ENCODE peak calls at places on chromosomes 6 and 20, in nine cellular contexts. One of them, this sample, is unnamed.

GRCh38 chr6:125002090-125002741 is 40.0 kb downstream of the RNF217 start:
- DNase-seq in Panc1: no peak
- DNase-seq in prostate gland: no peak
- DNase-seq in stomach: no peak
- DNase-seq in breast epithelium: no peak
- DNase-seq in upper lobe of left lung: no peak
- DNase-seq in HepG2: no peak
- DNase-seq in sigmoid colon: no peak
- DNase-seq in HCT116: no peak
- DNase-seq in this sample: no peak

GRCh38 chr6:131792091-131792496 is 15.7 kb upstream of the ENPP1 start:
- DNase-seq in Panc1: no peak
- DNase-seq in prostate gland: no peak
- DNase-seq in stomach: no peak
- DNase-seq in breast epithelium: no peak
- DNase-seq in upper lobe of left lung: no peak
- DNase-seq in HepG2: peak; percentile 42
- DNase-seq in sigmoid colon: no peak
- DNase-seq in HCT116: no peak
- DNase-seq in this sample: no peak

GRCh38 chr20:40650707-40651106 is 38.3 kb downstream of the MAFB start:
- DNase-seq in Panc1: no peak
- DNase-seq in prostate gland: no peak
- DNase-seq in stomach: no peak
- DNase-seq in breast epithelium: no peak
- DNase-seq in upper lobe of left lung: no peak
- DNase-seq in HepG2: no peak
- DNase-seq in sigmoid colon: no peak
- DNase-seq in HCT116: no peak
- DNase-seq in this sample: no peak

GRCh38 chr6:37017606-37018005 is 12.2 kb downstream of the FGD2 start:
- DNase-seq in Panc1: no peak
- DNase-seq in prostate gland: no peak
- DNase-seq in stomach: no peak
- DNase-seq in breast epithelium: no peak
- DNase-seq in upper lobe of left lung: no peak
- DNase-seq in HepG2: no peak
- DNase-seq in sigmoid colon: no peak
- DNase-seq in HCT116: no peak
- DNase-seq in this sample: no peak

GRCh38 chr20:13649548-13649947 is 10.8 kb upstream of the TASP1 start:
- DNase-seq in Panc1: no peak
- DNase-seq in prostate gland: no peak
- DNase-seq in stomach: no peak
- DNase-seq in breast epithelium: no peak
- DNase-seq in upper lobe of left lung: peak; percentile 23
- DNase-seq in HepG2: no peak
- DNase-seq in sigmoid colon: peak; percentile 76
- DNase-seq in HCT116: no peak
- DNase-seq in this sample: peak; percentile 64

GRCh38 chr6:37819802-37820712 is 530 bp downstream of the ZFAND3 start:
- DNase-seq in Panc1: no peak
- DNase-seq in prostate gland: peak; percentile 47
- DNase-seq in stomach: peak; percentile 42
- DNase-seq in breast epithelium: peak; percentile 47
- DNase-seq in upper lobe of left lung: peak; percentile 82
- DNase-seq in HepG2: peak; percentile 54
- DNase-seq in sigmoid colon: peak; percentile 82
- DNase-seq in HCT116: peak; percentile 29
- DNase-seq in this sample: peak; percentile 81

GRCh38 chr6:37239950-37240713 is 17.4 kb upstream of the TBC1D22B start:
- DNase-seq in Panc1: peak; percentile 85
- DNase-seq in prostate gland: peak; percentile 27
- DNase-seq in stomach: peak; percentile 87
- DNase-seq in breast epithelium: peak; percentile 61
- DNase-seq in upper lobe of left lung: peak; percentile 87
- DNase-seq in HepG2: peak; percentile 85
- DNase-seq in sigmoid colon: peak; percentile 96
- DNase-seq in HCT116: peak; percentile 71
- DNase-seq in this sample: peak; percentile 92

GRCh38 chr6:110738899-110739365 is 76.3 kb downstream of the CDK19 start:
- DNase-seq in Panc1: no peak
- DNase-seq in prostate gland: no peak
- DNase-seq in stomach: no peak
- DNase-seq in breast epithelium: no peak
- DNase-seq in upper lobe of left lung: peak; percentile 49
- DNase-seq in HepG2: peak; percentile 86
- DNase-seq in sigmoid colon: no peak
- DNase-seq in HCT116: no peak
- DNase-seq in this sample: no peak

GRCh38 chr6:163308629-163309276 is 105.8 kb upstream of the QKI start:
- DNase-seq in Panc1: no peak
- DNase-seq in prostate gland: no peak
- DNase-seq in stomach: no peak
- DNase-seq in breast epithelium: no peak
- DNase-seq in upper lobe of left lung: no peak
- DNase-seq in HepG2: no peak
- DNase-seq in sigmoid colon: no peak
- DNase-seq in HCT116: no peak
- DNase-seq in this sample: no peak

GRCh38 chr6:112269165-112269564 is 14.8 kb upstream of the LAMA4 start:
- DNase-seq in Panc1: no peak
- DNase-seq in prostate gland: no peak
- DNase-seq in stomach: no peak
- DNase-seq in breast epithelium: no peak
- DNase-seq in upper lobe of left lung: no peak
- DNase-seq in HepG2: no peak
- DNase-seq in sigmoid colon: no peak
- DNase-seq in HCT116: no peak
- DNase-seq in this sample: no peak

GRCh38 chr6:70310063-70310694 is 7.3 kb upstream of the COL9A1 start:
- DNase-seq in Panc1: peak; percentile 33
- DNase-seq in prostate gland: peak; percentile 23
- DNase-seq in stomach: no peak
- DNase-seq in breast epithelium: no peak
- DNase-seq in upper lobe of left lung: no peak
- DNase-seq in HepG2: peak; percentile 33
- DNase-seq in sigmoid colon: no peak
- DNase-seq in HCT116: peak; percentile 40
- DNase-seq in this sample: no peak

GRCh38 chr20:29326376-29327070 is 1930.9 kb upstream of the DEFB115 start:
- DNase-seq in Panc1: no peak
- DNase-seq in prostate gland: no peak
- DNase-seq in stomach: no peak
- DNase-seq in breast epithelium: no peak
- DNase-seq in upper lobe of left lung: no peak
- DNase-seq in HepG2: no peak
- DNase-seq in sigmoid colon: no peak
- DNase-seq in HCT116: no peak
- DNase-seq in this sample: peak; percentile 70

GRCh38 chr6:21596379-21597242 is 3.1 kb downstream of the SOX4 start:
- DNase-seq in Panc1: no peak
- DNase-seq in prostate gland: peak; percentile 22
- DNase-seq in stomach: peak; percentile 31
- DNase-seq in breast epithelium: peak; percentile 62
- DNase-seq in upper lobe of left lung: peak; percentile 39
- DNase-seq in HepG2: no peak
- DNase-seq in sigmoid colon: peak; percentile 75
- DNase-seq in HCT116: no peak
- DNase-seq in this sample: peak; percentile 69

GRCh38 chr6:13287104-13287503 is 41.2 kb downstream of the TBC1D7 start:
- DNase-seq in Panc1: no peak
- DNase-seq in prostate gland: no peak
- DNase-seq in stomach: no peak
- DNase-seq in breast epithelium: no peak
- DNase-seq in upper lobe of left lung: no peak
- DNase-seq in HepG2: no peak
- DNase-seq in sigmoid colon: no peak
- DNase-seq in HCT116: no peak
- DNase-seq in this sample: peak; percentile 55

GRCh38 chr6:108714012-108714773 is 134.0 kb upstream of the ARMC2 start:
- DNase-seq in Panc1: no peak
- DNase-seq in prostate gland: no peak
- DNase-seq in stomach: no peak
- DNase-seq in breast epithelium: no peak
- DNase-seq in upper lobe of left lung: no peak
- DNase-seq in HepG2: no peak
- DNase-seq in sigmoid colon: peak; percentile 79
- DNase-seq in HCT116: no peak
- DNase-seq in this sample: no peak

GRCh38 chr20:39547546-39548410 is 585.6 kb downstream of the DHX35 start:
- DNase-seq in Panc1: no peak
- DNase-seq in prostate gland: no peak
- DNase-seq in stomach: no peak
- DNase-seq in breast epithelium: no peak
- DNase-seq in upper lobe of left lung: no peak
- DNase-seq in HepG2: no peak
- DNase-seq in sigmoid colon: no peak
- DNase-seq in HCT116: no peak
- DNase-seq in this sample: no peak

GRCh38 chr6:27545271-27546046 is 72.6 kb upstream of the ZNF184 start:
- DNase-seq in Panc1: peak; percentile 97
- DNase-seq in prostate gland: no peak
- DNase-seq in stomach: no peak
- DNase-seq in breast epithelium: no peak
- DNase-seq in upper lobe of left lung: no peak
- DNase-seq in HepG2: peak; percentile 90
- DNase-seq in sigmoid colon: no peak
- DNase-seq in HCT116: peak; percentile 74
- DNase-seq in this sample: no peak

GRCh38 chr20:59785118-59785959 is 148.1 kb downstream of the SYCP2 start:
- DNase-seq in Panc1: no peak
- DNase-seq in prostate gland: no peak
- DNase-seq in stomach: no peak
- DNase-seq in breast epithelium: no peak
- DNase-seq in upper lobe of left lung: no peak
- DNase-seq in HepG2: no peak
- DNase-seq in sigmoid colon: peak; percentile 18
- DNase-seq in HCT116: no peak
- DNase-seq in this sample: peak; percentile 35

GRCh38 chr20:9789136-9789535 is 49.7 kb downstream of the PAK5 start:
- DNase-seq in Panc1: no peak
- DNase-seq in prostate gland: no peak
- DNase-seq in stomach: no peak
- DNase-seq in breast epithelium: no peak
- DNase-seq in upper lobe of left lung: no peak
- DNase-seq in HepG2: no peak
- DNase-seq in sigmoid colon: no peak
- DNase-seq in HCT116: no peak
- DNase-seq in this sample: no peak

GRCh38 chr6:157907651-157908050 is 74.0 kb upstream of the SYNJ2 start:
- DNase-seq in Panc1: no peak
- DNase-seq in prostate gland: no peak
- DNase-seq in stomach: no peak
- DNase-seq in breast epithelium: no peak
- DNase-seq in upper lobe of left lung: no peak
- DNase-seq in HepG2: no peak
- DNase-seq in sigmoid colon: no peak
- DNase-seq in HCT116: no peak
- DNase-seq in this sample: no peak
- H3K4me1 ChIP-seq in Panc1: no peaks in the 10 kb centered on the region
- H3K4me1 ChIP-seq in prostate gland: no peaks in the 10 kb centered on the region
- H3K4me1 ChIP-seq in stomach: no peaks in the 10 kb centered on the region
- H3K4me1 ChIP-seq in breast epithelium: no peaks in the 10 kb centered on the region
- H3K4me1 ChIP-seq in upper lobe of left lung: no peaks in the 10 kb centered on the region
- H3K4me1 ChIP-seq in HepG2: no peaks in the 10 kb centered on the region
- H3K4me1 ChIP-seq in sigmoid colon: no peaks in the 10 kb centered on the region
- H3K4me1 ChIP-seq in HCT116: no peaks in the 10 kb centered on the region
- H3K4me1 ChIP-seq in this sample: peaks cover 10% of the 10 kb centered on the region

DNA sequence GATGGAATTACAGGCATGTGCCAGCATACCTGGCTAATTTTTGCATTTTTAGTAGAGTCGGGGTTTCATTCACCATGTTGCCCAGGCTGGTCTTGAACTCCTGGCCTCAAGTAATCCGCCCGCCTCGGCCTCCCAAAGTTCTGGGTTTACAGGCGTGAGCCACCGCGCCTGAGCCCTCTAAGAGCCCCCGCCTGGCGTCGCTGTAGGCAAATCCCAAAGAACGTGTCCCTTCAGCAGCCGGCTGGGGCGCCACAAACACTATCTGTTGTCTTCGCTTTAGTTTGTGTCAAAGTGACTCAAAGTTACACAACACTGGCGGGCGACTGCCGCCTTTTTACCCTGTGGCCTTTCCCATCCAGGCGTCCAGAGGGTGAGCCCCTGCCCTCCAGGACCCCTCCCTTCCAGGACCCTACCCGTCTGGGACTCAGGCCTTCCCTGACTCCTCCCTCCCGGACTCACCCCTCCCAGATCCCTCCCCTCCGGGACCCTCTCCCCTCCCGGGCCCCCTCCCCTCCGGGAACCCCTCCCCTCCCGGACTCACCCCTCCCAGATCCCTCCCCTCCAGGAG is 940 bp upstream of the ADRM1 start:
- DNase-seq in Panc1: peak; percentile 87
- DNase-seq in prostate gland: peak; percentile 87
- DNase-seq in stomach: peak; percentile 93
- DNase-seq in breast epithelium: peak; percentile 91
- DNase-seq in upper lobe of left lung: peak; percentile 95
- DNase-seq in HepG2: peak; percentile 100
- DNase-seq in sigmoid colon: peak; percentile 97
- DNase-seq in HCT116: peak; percentile 89
- DNase-seq in this sample: peak; percentile 97
- TF ChIP-seq POLR2AphosphoS5 in Panc1: no peak
- TF ChIP-seq POLR2AphosphoS5 in prostate gland: peak; percentile 77
- TF ChIP-seq POLR2AphosphoS5 in stomach: peak; percentile 31
- TF ChIP-seq POLR2AphosphoS5 in breast epithelium: peak; percentile 60
- TF ChIP-seq POLR2AphosphoS5 in upper lobe of left lung: peak; percentile 70
- TF ChIP-seq POLR2AphosphoS5 in HepG2: peak; percentile 3
- TF ChIP-seq POLR2AphosphoS5 in sigmoid colon: peak; percentile 71
- TF ChIP-seq POLR2AphosphoS5 in HCT116: peak; percentile 57
- TF ChIP-seq POLR2AphosphoS5 in this sample: peak; percentile 71

GRCh38 chr6:127737009-127737486 is 160.1 kb downstream of the C6orf58 start:
- DNase-seq in Panc1: peak; percentile 47
- DNase-seq in prostate gland: peak; percentile 58
- DNase-seq in stomach: peak; percentile 45
- DNase-seq in breast epithelium: peak; percentile 18
- DNase-seq in upper lobe of left lung: peak; percentile 58
- DNase-seq in HepG2: peak; percentile 63
- DNase-seq in sigmoid colon: no peak
- DNase-seq in HCT116: peak; percentile 74
- DNase-seq in this sample: no peak
- TF ChIP-seq CTCF in Panc1: peak; percentile 71
- TF ChIP-seq CTCF in prostate gland: peak; percentile 67
- TF ChIP-seq CTCF in stomach: peak; percentile 57
- TF ChIP-seq CTCF in breast epithelium: peak; percentile 58
- TF ChIP-seq CTCF in upper lobe of left lung: peak; percentile 62
- TF ChIP-seq CTCF in HepG2: peak; percentile 82
- TF ChIP-seq CTCF in sigmoid colon: peak; percentile 38
- TF ChIP-seq CTCF in HCT116: peak; percentile 76
- TF ChIP-seq CTCF in this sample: no peak

DNA sequence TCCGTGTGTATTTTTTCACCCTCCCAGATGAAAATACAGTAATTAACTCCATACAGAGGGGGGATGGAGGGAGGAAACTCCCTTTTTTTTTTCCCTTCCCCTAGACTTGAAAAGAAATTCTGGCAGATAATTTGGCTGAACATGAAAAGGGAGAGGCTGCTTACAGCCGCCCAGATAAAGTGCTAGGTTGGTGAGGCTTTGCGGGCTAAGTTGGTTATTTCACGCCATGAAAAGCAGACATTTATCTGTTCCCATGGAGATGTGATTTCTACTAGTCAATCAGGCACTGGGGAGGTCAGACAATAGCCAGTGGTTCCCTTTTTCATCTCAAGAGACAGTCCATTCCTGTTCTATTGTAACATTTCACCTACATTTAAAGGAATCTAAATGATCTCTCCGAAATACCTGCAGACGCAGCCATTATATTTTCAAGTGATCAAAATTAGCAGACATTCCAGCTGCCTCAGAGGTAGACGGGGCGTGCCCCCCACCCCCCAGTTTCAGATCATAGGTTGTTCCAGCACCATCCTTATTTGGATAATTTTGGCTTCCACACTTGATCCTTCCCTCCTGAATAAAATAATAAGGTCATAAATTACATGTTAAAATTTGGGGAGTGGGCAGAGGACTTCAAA is 143.9 kb upstream of the ZNF217 start:
- DNase-seq in Panc1: no peak
- DNase-seq in prostate gland: no peak
- DNase-seq in stomach: no peak
- DNase-seq in breast epithelium: no peak
- DNase-seq in upper lobe of left lung: no peak
- DNase-seq in HepG2: no peak
- DNase-seq in sigmoid colon: no peak
- DNase-seq in HCT116: no peak
- DNase-seq in this sample: no peak
- H3K4me1 ChIP-seq in Panc1: peaks cover 74% of the 10 kb centered on the region
- H3K4me1 ChIP-seq in prostate gland: no peaks in the 10 kb centered on the region
- H3K4me1 ChIP-seq in stomach: peaks cover 26% of the 10 kb centered on the region
- H3K4me1 ChIP-seq in breast epithelium: peaks cover 8% of the 10 kb centered on the region
- H3K4me1 ChIP-seq in upper lobe of left lung: peaks cover 40% of the 10 kb centered on the region
- H3K4me1 ChIP-seq in HepG2: peaks cover 83% of the 10 kb centered on the region
- H3K4me1 ChIP-seq in sigmoid colon: no peaks in the 10 kb centered on the region
- H3K4me1 ChIP-seq in HCT116: peaks cover 5% of the 10 kb centered on the region
- H3K4me1 ChIP-seq in this sample: peaks cover 62% of the 10 kb centered on the region

This sample was measured in suprapubic skin.